ENCODE peak calls at places on chromosomes 11 and 22, in five cellular contexts. One of them, this sample, is unnamed.

GRCh38 chr11:76670475-76671235 is at the start of gene LRRC32:
- DNase-seq in IMR-90: no peak
- DNase-seq in left lung: peak
- DNase-seq in left ventricle myocardium inferior: peak
- DNase-seq in adrenal gland: peak
- DNase-seq in this sample: no peak

GRCh38 chr22:45210174-45210573 is 30.5 kb downstream of the KIAA0930 start:
- DNase-seq in IMR-90: no peak
- DNase-seq in left ventricle myocardium inferior: no peak
- DNase-seq in adrenal gland: no peak
- DNase-seq in left lung: no peak
- DNase-seq in this sample: no peak

GRCh38 chr11:64723907-64724862 is 1.2 kb upstream of the NRXN2 start:
- DNase-seq in left ventricle myocardium inferior: no peak
- DNase-seq in IMR-90: no peak
- DNase-seq in adrenal gland: no peak
- DNase-seq in left lung: no peak
- DNase-seq in this sample: no peak

GRCh38 chr11:10902756-10903155 is 44.9 kb upstream of the ZBED5 start:
- DNase-seq in left ventricle myocardium inferior: no peak
- DNase-seq in left lung: no peak
- DNase-seq in IMR-90: no peak
- DNase-seq in adrenal gland: no peak
- DNase-seq in this sample: no peak

GRCh38 chr11:123559418-123559817 is 95.0 kb downstream of the SCN3B start:
- DNase-seq in adrenal gland: no peak
- DNase-seq in left lung: no peak
- DNase-seq in left ventricle myocardium inferior: no peak
- DNase-seq in IMR-90: peak
- DNase-seq in this sample: no peak

GRCh38 chr11:65870706-65871681 is 1.6 kb downstream of the EFEMP2 start:
- DNase-seq in left lung: no peak
- DNase-seq in IMR-90: no peak
- DNase-seq in adrenal gland: no peak
- DNase-seq in left ventricle myocardium inferior: peak
- DNase-seq in this sample: no peak

GRCh38 chr11:94664336-94664735 is 97.2 kb downstream of the PIWIL4 start:
- DNase-seq in left lung: no peak
- DNase-seq in adrenal gland: no peak
- DNase-seq in IMR-90: no peak
- DNase-seq in left ventricle myocardium inferior: no peak
- DNase-seq in this sample: no peak

GRCh38 chr22:26589367-26589844 is 526 bp downstream of the TPST2 start:
- DNase-seq in IMR-90: peak
- DNase-seq in adrenal gland: peak
- DNase-seq in left lung: peak
- DNase-seq in left ventricle myocardium inferior: peak
- DNase-seq in this sample: no peak

GRCh38 chr11:117192401-117192875 is 6.7 kb upstream of the TAGLN start:
- DNase-seq in left lung: peak
- DNase-seq in adrenal gland: peak
- DNase-seq in left ventricle myocardium inferior: no peak
- DNase-seq in IMR-90: no peak
- DNase-seq in this sample: peak

GRCh38 chr22:49889071-49889470 is 29.2 kb downstream of the ALG12 start:
- DNase-seq in left lung: no peak
- DNase-seq in IMR-90: no peak
- DNase-seq in adrenal gland: no peak
- DNase-seq in left ventricle myocardium inferior: no peak
- DNase-seq in this sample: no peak

GRCh38 chr11:72135891-72136676 is 559 bp downstream of the FOLR3 start:
- DNase-seq in left ventricle myocardium inferior: no peak
- DNase-seq in left lung: no peak
- DNase-seq in IMR-90: peak
- DNase-seq in adrenal gland: no peak
- DNase-seq in this sample: no peak

GRCh38 chr11:97761175-97761574 is 1259.6 kb upstream of the CNTN5 start:
- DNase-seq in left lung: no peak
- DNase-seq in IMR-90: no peak
- DNase-seq in left ventricle myocardium inferior: no peak
- DNase-seq in adrenal gland: no peak
- DNase-seq in this sample: no peak

GRCh38 chr11:2581931-2582435 is 117.8 kb downstream of the KCNQ1OT1 start:
- DNase-seq in adrenal gland: peak
- DNase-seq in left lung: no peak
- DNase-seq in left ventricle myocardium inferior: peak
- DNase-seq in IMR-90: no peak
- DNase-seq in this sample: peak

GRCh38 chr11:130197386-130198035 is 37.9 kb downstream of the ST14 start:
- DNase-seq in IMR-90: no peak
- DNase-seq in left lung: no peak
- DNase-seq in adrenal gland: no peak
- DNase-seq in left ventricle myocardium inferior: no peak
- DNase-seq in this sample: no peak

GRCh38 chr11:14380947-14381555 is 22.1 kb upstream of the RRAS2 start:
- DNase-seq in adrenal gland: peak
- DNase-seq in IMR-90: peak
- DNase-seq in left lung: peak
- DNase-seq in left ventricle myocardium inferior: peak
- DNase-seq in this sample: peak

GRCh38 chr11:45892856-45893255 is 7.4 kb downstream of the MAPK8IP1 start:
- DNase-seq in adrenal gland: peak
- DNase-seq in left ventricle myocardium inferior: no peak
- DNase-seq in IMR-90: no peak
- DNase-seq in left lung: no peak
- DNase-seq in this sample: no peak

GRCh38 chr11:17914957-17915356 is 97.9 kb downstream of the SERGEF start:
- DNase-seq in left lung: no peak
- DNase-seq in IMR-90: no peak
- DNase-seq in adrenal gland: no peak
- DNase-seq in left ventricle myocardium inferior: no peak
- DNase-seq in this sample: no peak

GRCh38 chr11:77819921-77820564 is 479 bp downstream of the RSF1 start:
- DNase-seq in left lung: peak
- DNase-seq in IMR-90: peak
- DNase-seq in left ventricle myocardium inferior: peak
- DNase-seq in adrenal gland: peak
- DNase-seq in this sample: no peak

GRCh38 chr11:59253001-59253400 is 40.3 kb upstream of the MPEG1 start:
- DNase-seq in IMR-90: no peak
- DNase-seq in left lung: no peak
- DNase-seq in adrenal gland: no peak
- DNase-seq in left ventricle myocardium inferior: no peak
- DNase-seq in this sample: no peak

GRCh38 chr11:35116762-35117588 is 22.0 kb upstream of the CD44 start:
- DNase-seq in adrenal gland: no peak
- DNase-seq in IMR-90: peak
- DNase-seq in left lung: no peak
- DNase-seq in left ventricle myocardium inferior: peak
- DNase-seq in this sample: no peak

GRCh38 chr11:78207532-78208256 is 19.0 kb downstream of the USP35 start:
- DNase-seq in adrenal gland: no peak
- DNase-seq in left lung: no peak
- DNase-seq in left ventricle myocardium inferior: peak
- DNase-seq in IMR-90: peak
- DNase-seq in this sample: no peak

GRCh38 chr11:118109231-118109630 is 22.5 kb upstream of the SMIM35 start:
- DNase-seq in adrenal gland: no peak
- DNase-seq in IMR-90: peak
- DNase-seq in left ventricle myocardium inferior: peak
- DNase-seq in left lung: no peak
- DNase-seq in this sample: no peak

GRCh38 chr22:34111210-34111824 is 191.0 kb upstream of the LARGE1 start:
- DNase-seq in left ventricle myocardium inferior: no peak
- DNase-seq in adrenal gland: peak
- DNase-seq in IMR-90: no peak
- DNase-seq in left lung: no peak
- DNase-seq in this sample: no peak

GRCh38 chr11:124800226-124800929 is at the start of gene MSANTD2:
- DNase-seq in left lung: peak
- DNase-seq in left ventricle myocardium inferior: peak
- DNase-seq in IMR-90: peak
- DNase-seq in adrenal gland: peak
- DNase-seq in this sample: peak
- TF ChIP-seq CTCF in left lung: no peak
- TF ChIP-seq CTCF in left ventricle myocardium inferior: no peak
- TF ChIP-seq CTCF in IMR-90: no peak
- TF ChIP-seq CTCF in adrenal gland: no peak
- TF ChIP-seq CTCF in this sample: no peak

GRCh38 chr11:113935858-113936257 is 31.3 kb downstream of the HTR3B start:
- DNase-seq in adrenal gland: no peak
- DNase-seq in left lung: no peak
- DNase-seq in left ventricle myocardium inferior: no peak
- DNase-seq in IMR-90: no peak
- DNase-seq in this sample: peak
- H3K27ac ChIP-seq in adrenal gland: no peak
- H3K27ac ChIP-seq in left lung: no peak
- H3K27ac ChIP-seq in left ventricle myocardium inferior: no peak
- H3K27ac ChIP-seq in IMR-90: no peak
- H3K27ac ChIP-seq in this sample: no peak

DNA sequence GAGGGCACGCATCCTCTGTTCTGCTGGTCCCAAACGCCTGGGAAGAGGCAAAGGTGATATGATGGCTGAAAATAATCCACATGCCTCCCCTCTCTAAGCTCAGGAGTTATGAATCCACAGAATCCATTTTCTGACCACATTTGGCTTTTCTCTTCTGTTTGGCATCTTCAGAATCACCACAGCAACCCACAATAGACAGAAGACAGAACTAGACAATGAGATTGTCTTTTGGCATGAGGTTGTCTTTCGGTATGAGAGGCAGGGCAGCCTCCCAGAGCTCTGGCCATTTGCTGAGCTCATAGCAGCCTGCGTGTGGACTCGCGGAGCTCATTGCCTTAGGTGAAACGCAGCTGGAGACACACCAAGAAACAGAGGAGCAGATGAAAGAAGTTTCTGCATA is 867.9 kb downstream of the NTM start:
- DNase-seq in adrenal gland: no peak
- DNase-seq in IMR-90: no peak
- DNase-seq in left ventricle myocardium inferior: no peak
- DNase-seq in left lung: no peak
- DNase-seq in this sample: no peak
- TF ChIP-seq CTCF in adrenal gland: no peak
- TF ChIP-seq CTCF in IMR-90: no peak
- TF ChIP-seq CTCF in left ventricle myocardium inferior: no peak
- TF ChIP-seq CTCF in left lung: no peak
- TF ChIP-seq CTCF in this sample: no peak

GRCh38 chr22:40817737-40818136 is 1.4 kb downstream of the SLC25A17 start:
- DNase-seq in IMR-90: no peak
- DNase-seq in left lung: no peak
- DNase-seq in left ventricle myocardium inferior: no peak
- DNase-seq in adrenal gland: no peak
- DNase-seq in this sample: no peak
- H3K27ac ChIP-seq in IMR-90: no peak
- H3K27ac ChIP-seq in left lung: no peak
- H3K27ac ChIP-seq in left ventricle myocardium inferior: no peak
- H3K27ac ChIP-seq in adrenal gland: no peak
- H3K27ac ChIP-seq in this sample: no peak

GRCh38 chr11:31817621-31818493 is 6.7 kb upstream of the PAX6 start:
- DNase-seq in IMR-90: no peak
- DNase-seq in left lung: no peak
- DNase-seq in left ventricle myocardium inferior: no peak
- DNase-seq in adrenal gland: no peak
- DNase-seq in this sample: no peak
- TF ChIP-seq CTCF in IMR-90: no peak
- TF ChIP-seq CTCF in left lung: no peak
- TF ChIP-seq CTCF in left ventricle myocardium inferior: no peak
- TF ChIP-seq CTCF in adrenal gland: no peak
- TF ChIP-seq CTCF in this sample: no peak

GRCh38 chr11:613369-613968 is 2.3 kb downstream of the IRF7 start:
- DNase-seq in left ventricle myocardium inferior: peak
- DNase-seq in adrenal gland: peak
- DNase-seq in IMR-90: no peak
- DNase-seq in left lung: peak
- DNase-seq in this sample: peak
- H3K27ac ChIP-seq in left ventricle myocardium inferior: peak
- H3K27ac ChIP-seq in adrenal gland: no peak
- H3K27ac ChIP-seq in IMR-90: no peak
- H3K27ac ChIP-seq in left lung: no peak
- H3K27ac ChIP-seq in this sample: peak

DNA sequence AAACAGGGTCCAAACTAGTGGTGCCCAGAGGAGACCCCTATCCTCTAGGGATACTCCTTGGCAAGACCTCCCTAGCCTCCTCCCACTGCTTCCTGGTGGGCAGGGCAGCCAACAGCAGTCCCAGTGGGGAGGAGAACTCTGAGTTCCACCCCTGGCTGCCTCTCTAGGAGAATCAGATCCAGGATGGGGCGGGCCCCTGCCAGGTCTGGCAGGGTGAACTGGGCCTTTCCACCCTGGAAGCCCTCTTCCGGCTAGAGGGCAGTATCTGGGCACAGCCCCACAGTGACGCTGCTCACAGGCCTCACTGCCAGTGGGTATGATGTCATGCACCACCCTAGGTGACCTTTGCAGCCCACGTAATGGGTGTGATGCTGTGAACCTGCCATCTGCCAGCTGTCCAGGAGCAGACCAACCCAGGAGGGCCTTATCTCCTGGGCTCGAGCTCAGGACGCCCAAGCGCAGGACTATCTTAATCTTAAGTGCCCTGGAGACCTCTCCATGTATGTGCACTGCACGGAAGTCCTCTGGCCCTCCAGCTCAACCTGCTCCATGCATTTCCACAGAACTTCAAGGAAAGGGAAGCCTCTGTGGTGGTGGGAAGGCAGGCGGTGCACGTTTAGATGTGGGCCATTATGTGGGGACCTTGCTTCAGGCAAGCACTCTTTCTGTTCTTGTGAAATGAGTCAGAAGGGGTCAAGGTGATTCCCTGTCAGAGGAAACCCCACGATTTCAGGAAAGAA is 31.8 kb upstream of the FCHSD2 start:
- DNase-seq in IMR-90: peak
- DNase-seq in left ventricle myocardium inferior: peak
- DNase-seq in left lung: peak
- DNase-seq in adrenal gland: no peak
- DNase-seq in this sample: no peak
- TF ChIP-seq CTCF in IMR-90: no peak
- TF ChIP-seq CTCF in left ventricle myocardium inferior: peak
- TF ChIP-seq CTCF in left lung: no peak
- TF ChIP-seq CTCF in adrenal gland: no peak
- TF ChIP-seq CTCF in this sample: no peak

DNA sequence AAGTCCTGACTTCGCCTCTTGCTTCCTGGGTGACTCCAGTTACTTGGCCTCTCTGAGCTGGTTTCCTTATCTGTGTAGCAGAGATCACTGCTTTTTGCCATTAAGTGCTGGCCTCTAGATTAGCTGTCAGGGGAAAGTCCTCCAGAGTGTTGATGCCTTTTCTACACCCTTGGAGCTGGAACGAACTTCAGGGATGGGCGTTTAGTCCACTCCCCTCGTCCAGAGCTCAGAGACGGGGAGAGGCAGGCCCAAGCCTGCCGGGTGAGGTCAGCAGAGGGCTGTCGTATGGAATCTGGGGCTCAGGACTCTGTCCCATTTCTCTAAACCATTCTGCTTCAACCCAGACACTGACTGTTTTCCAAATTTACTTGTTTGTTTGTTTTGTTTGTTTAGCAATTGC is 75.0 kb downstream of the KIAA1671 start:
- DNase-seq in left ventricle myocardium inferior: no peak
- DNase-seq in left lung: no peak
- DNase-seq in adrenal gland: no peak
- DNase-seq in IMR-90: no peak
- DNase-seq in this sample: no peak
- H3K27ac ChIP-seq in left ventricle myocardium inferior: peak
- H3K27ac ChIP-seq in left lung: no peak
- H3K27ac ChIP-seq in adrenal gland: peak
- H3K27ac ChIP-seq in IMR-90: no peak
- H3K27ac ChIP-seq in this sample: no peak

This sample was measured in suprapubic skin.